ENCODE peak calls at places on chromosomes 3 and 15, in seven cellular contexts. D, U, Z, S, Y, H and O are unnamed samples.

GRCh38 chr3:150495563-150496168 is 50.6 kb downstream of the SERP1 start:
- DNase-seq in S (peak; percentile 8), U (peak; percentile 29), H (peak; percentile 43), Y (no peak), D (no peak), Z (peak; percentile 21), O (no peak)

GRCh38 chr3:65729553-65729952 is 309.2 kb downstream of the MAGI1 start:
- DNase-seq in D (no peak), Z (peak; percentile 49), Y (no peak), U (no peak), H (peak; percentile 87), S (peak; percentile 70), O (no peak)

GRCh38 chr3:61857297-61857696 is 295.9 kb downstream of the PTPRG start:
- DNase-seq in H (no peak), U (no peak), Y (no peak), D (no peak), Z (no peak), S (no peak), O (no peak)

GRCh38 chr3:65052101-65052500 is 364.3 kb upstream of the ADAMTS9 start:
- DNase-seq in Z (no peak), H (peak; percentile 25), S (no peak), D (no peak), U (peak; percentile 69), Y (no peak), O (peak; percentile 61)

GRCh38 chr3:43624619-43625305 is 3.0 kb upstream of the ANO10 start:
- DNase-seq in Y (no peak), S (no peak), H (no peak), Z (no peak), U (peak; percentile 3), D (no peak), O (no peak)

GRCh38 chr3:187296058-187296457 is 4.5 kb upstream of the MASP1 start:
- DNase-seq in S (no peak), Z (no peak), D (no peak), H (no peak), Y (no peak), U (no peak), O (no peak)

GRCh38 chr3:12982619-12983101 is 90.6 kb downstream of the IQSEC1 start:
- DNase-seq in U (no peak), S (no peak), Y (no peak), H (no peak), D (no peak), Z (no peak), O (no peak)

GRCh38 chr15:96360581-96361308 is 30.2 kb downstream of the NR2F2 start:
- DNase-seq in D (no peak), U (no peak), Y (no peak), H (no peak), S (no peak), Z (peak; percentile 66), O (no peak)

GRCh38 chr3:195893916-195894315 is 14.4 kb downstream of the TNK2 start:
- DNase-seq in H (no peak), U (no peak), D (no peak), S (no peak), Z (no peak), Y (no peak), O (no peak)

GRCh38 chr3:132405188-132405587 is 12.1 kb upstream of the DNAJC13 start:
- DNase-seq in H (peak; percentile 18), D (no peak), U (no peak), S (no peak), Z (no peak), Y (no peak), O (no peak)

GRCh38 chr3:152026033-152026556 is 152.7 kb downstream of the SUCNR1 start:
- DNase-seq in Y (no peak), Z (no peak), D (no peak), S (peak; percentile 54), U (peak; percentile 66), H (peak; percentile 85), O (peak; percentile 49)

GRCh38 chr15:62779041-62779810 is 263.3 kb upstream of the TPM1 start:
- DNase-seq in Z (peak; percentile 60), H (peak; percentile 72), Y (no peak), U (no peak), S (no peak), D (no peak), O (peak; percentile 63)

GRCh38 chr3:135513106-135514063 is 452.1 kb upstream of the PPP2R3A start:
- DNase-seq in Y (no peak), D (no peak), H (peak; percentile 64), Z (no peak), U (peak; percentile 41), S (peak; percentile 7), O (peak; percentile 5)

GRCh38 chr3:108125550-108126071 is 34.8 kb upstream of the CD47 start:
- DNase-seq in D (no peak), U (no peak), S (no peak), H (no peak), Y (no peak), Z (no peak), O (no peak)

GRCh38 chr3:155232605-155233004 is 60.9 kb downstream of the STRIT1 start:
- DNase-seq in H (peak; percentile 86), Y (no peak), S (peak; percentile 93), D (no peak), U (peak; percentile 92), Z (peak; percentile 54), O (peak; percentile 46)

GRCh38 chr3:150385296-150386242 is 22.5 kb upstream of the TSC22D2 start:
- DNase-seq in U (no peak), Z (no peak), H (no peak), D (no peak), Y (no peak), S (no peak), O (no peak)

GRCh38 chr3:151278223-151278622 is at the start of gene P2RY14:
- DNase-seq in S (no peak), H (no peak), Z (no peak), U (no peak), D (no peak), Y (no peak), O (no peak)

GRCh38 chr15:35173444-35174118 is 88.5 kb upstream of the NANOGP8 start:
- DNase-seq in H (peak; percentile 68), U (peak; percentile 5), S (no peak), Z (no peak), Y (no peak), D (no peak), O (peak; percentile 1)

GRCh38 chr3:138437281-138437680 is 2.9 kb downstream of the ESYT3 start:
- DNase-seq in S (no peak), H (no peak), U (no peak), Z (no peak), Y (no peak), D (no peak), O (no peak)

GRCh38 chr15:58440922-58441321 is 9.1 kb downstream of the LIPC start:
- DNase-seq in H (no peak), D (no peak), Z (peak; percentile 75), S (no peak), Y (no peak), U (peak; percentile 66), O (peak; percentile 40)

GRCh38 chr3:80733522-80734176 is 965.9 kb upstream of the ROBO1 start:
- DNase-seq in D (no peak), Z (peak; percentile 82), Y (no peak), S (peak; percentile 1), H (peak; percentile 85), U (peak; percentile 6), O (peak; percentile 69)

GRCh38 chr15:78365931-78366330 is 25.8 kb downstream of the CRABP1 start:
- DNase-seq in Z (peak; percentile 27), Y (no peak), S (no peak), D (no peak), H (peak; percentile 40), U (no peak), O (peak; percentile 9)

GRCh38 chr3:72189344-72189743 is 404.4 kb upstream of the PROK2 start:
- DNase-seq in Y (no peak), S (no peak), U (no peak), Z (no peak), D (no peak), H (no peak), O (no peak)

GRCh38 chr15:56337084-56337725 is 28.0 kb upstream of the TEX9 start:
- DNase-seq in Z (no peak), Y (no peak), D (no peak), S (no peak), U (no peak), H (no peak), O (no peak)

GRCh38 chr15:45762726-45763125 is 127.9 kb downstream of the SQOR start:
- DNase-seq in U (no peak), H (no peak), Y (no peak), D (no peak), Z (no peak), S (no peak), O (no peak)

GRCh38 chr15:80483656-80484055 is 79.5 kb downstream of the ARNT2 start:
- DNase-seq in S (no peak), U (no peak), H (no peak), D (no peak), Y (no peak), Z (no peak), O (no peak)

GRCh38 chr3:46929324-46929723 is 47.2 kb downstream of the CCDC12 start:
- DNase-seq in S (no peak), D (no peak), Z (peak; percentile 81), Y (no peak), U (no peak), H (no peak), O (no peak)

GRCh38 chr3:149401215-149401925 is 23.9 kb upstream of the TM4SF1 start:
- DNase-seq in S (no peak), Z (peak; percentile 63), D (no peak), U (peak; percentile 69), Y (no peak), H (peak; percentile 83), O (peak; percentile 78)

GRCh38 chr3:149658444-149659172 is 783 bp upstream of the WWTR1 start:
- DNase-seq in D (no peak), U (peak; percentile 80), H (peak; percentile 86), Y (peak; percentile 73), S (peak; percentile 65), Z (peak; percentile 79), O (peak; percentile 69)

GRCh38 chr3:13480340-13481318 is 523 bp downstream of the HDAC11 start:
- DNase-seq in S (no peak), Y (no peak), U (peak; percentile 11), D (no peak), Z (peak; percentile 27), H (peak; percentile 22), O (no peak)

GRCh38 chr15:41999290-42000285 is 21.3 kb downstream of the PLA2G4E start:
- DNase-seq in Z (no peak), U (no peak), Y (no peak), S (no peak), D (no peak), H (no peak), O (no peak)